ENCODE peak calls at places on chromosomes 5 and 9, in five cellular contexts. Z, Y, G, U and C are unnamed samples. For H3K27me3, the result is how much of the 10 kb centered on the place peaks cover.

GRCh38 chr5:131521252-131521651 is 113.8 kb downstream of the RAPGEF6 start:
- DNase-seq in Z (no peak), Y (no peak), G (no peak), U (no peak), C (no peak)

GRCh38 chr5:74639538-74640449 is 734 bp downstream of the ENC1 start:
- DNase-seq in Z (no peak), Y (peak), G (peak), U (no peak), C (peak)

GRCh38 chr9:107213080-107213479 is 70.0 kb upstream of the RAD23B start:
- DNase-seq in Z (no peak), Y (no peak), G (no peak), U (no peak), C (no peak)

GRCh38 chr5:124310453-124310852 is 436.0 kb downstream of the ZNF608 start:
- DNase-seq in Z (peak), Y (no peak), G (no peak), U (no peak), C (no peak)

GRCh38 chr5:90287031-90287430 is 122.5 kb downstream of the CETN3 start:
- DNase-seq in Z (no peak), Y (no peak), G (no peak), U (no peak), C (no peak)

GRCh38 chr5:893137-893506 is 438 bp downstream of the TRIP13 start:
- DNase-seq in Z (no peak), Y (no peak), G (no peak), U (no peak), C (no peak)

GRCh38 chr5:54094706-54095105 is 215.7 kb downstream of the ARL15 start:
- DNase-seq in Z (no peak), Y (no peak), G (no peak), U (no peak), C (no peak)

GRCh38 chr5:175920506-175920865 is 47.6 kb downstream of the THOC3 start:
- DNase-seq in Z (no peak), Y (no peak), G (no peak), U (no peak), C (no peak)

GRCh38 chr5:116778015-116778414 is 203.4 kb upstream of the SEMA6A start:
- DNase-seq in Z (no peak), Y (no peak), G (no peak), U (no peak), C (no peak)

GRCh38 chr9:107078061-107078460 is 205.0 kb upstream of the RAD23B start:
- DNase-seq in Z (no peak), Y (no peak), G (no peak), U (no peak), C (no peak)

GRCh38 chr9:135345775-135346433 is 133.7 kb upstream of the PPP1R26 start:
- DNase-seq in Z (no peak), Y (no peak), G (no peak), U (no peak), C (peak)

GRCh38 chr5:116764941-116765340 is 190.3 kb upstream of the SEMA6A start:
- DNase-seq in Z (no peak), Y (no peak), G (no peak), U (no peak), C (no peak)

GRCh38 chr5:107985144-107985543 is 314.4 kb upstream of the EFNA5 start:
- DNase-seq in Z (no peak), Y (no peak), G (peak), U (no peak), C (no peak)

GRCh38 chr9:74533253-74533652 is 36.1 kb downstream of the RORB start:
- DNase-seq in Z (no peak), Y (no peak), G (no peak), U (no peak), C (no peak)

GRCh38 chr9:126661521-126662251 is 48.0 kb downstream of the LMX1B start:
- DNase-seq in Z (no peak), Y (no peak), G (no peak), U (no peak), C (no peak)

GRCh38 chr9:74071502-74071901 is 425.6 kb upstream of the RORB start:
- DNase-seq in Z (no peak), Y (no peak), G (no peak), U (no peak), C (no peak)

GRCh38 chr5:172427202-172427601 is 27.1 kb downstream of the SH3PXD2B start:
- DNase-seq in Z (no peak), Y (no peak), G (no peak), U (no peak), C (no peak)

GRCh38 chr5:106172681-106173532 is 1497.8 kb downstream of the EFNA5 start:
- DNase-seq in Z (peak), Y (no peak), G (no peak), U (no peak), C (no peak)

GRCh38 chr9:26054600-26055516 is 376.6 kb upstream of the TUSC1 start:
- DNase-seq in Z (no peak), Y (no peak), G (no peak), U (no peak), C (no peak)

GRCh38 chr5:111655169-111655924 is 101.6 kb downstream of the NREP start:
- DNase-seq in Z (no peak), Y (no peak), G (no peak), U (no peak), C (no peak)

GRCh38 chr9:131845286-131846011 is 105.6 kb upstream of the RAPGEF1 start:
- DNase-seq in Z (no peak), Y (no peak), G (no peak), U (no peak), C (no peak)

GRCh38 chr9:137715321-137715720 is 96.5 kb downstream of the EHMT1 start:
- DNase-seq in Z (no peak), Y (no peak), G (peak), U (no peak), C (no peak)

GRCh38 chr9:37730840-37731239 is 22.8 kb upstream of the TRMT10B start:
- DNase-seq in Z (no peak), Y (no peak), G (no peak), U (no peak), C (no peak)

GRCh38 chr9:127389391-127390242 is 7.4 kb upstream of the SLC2A8 start:
- DNase-seq in Z (no peak), Y (no peak), G (no peak), U (no peak), C (no peak)

GRCh38 chr9:133888048-133888778 is 103.9 kb downstream of the VAV2 start:
- DNase-seq in Z (no peak), Y (no peak), G (no peak), U (no peak), C (peak)

GRCh38 chr5:94992325-94992724 is 292.6 kb downstream of the MCTP1 start:
- DNase-seq in Z (no peak), Y (no peak), G (no peak), U (no peak), C (no peak)

GRCh38 chr5:125198270-125198974 is 452.0 kb upstream of the ZNF608 start:
- DNase-seq in Z (peak), Y (no peak), G (peak), U (peak), C (peak)

GRCh38 chr5:72438141-72438540 is 69.1 kb downstream of the ZNF366 start:
- DNase-seq in Z (no peak), Y (no peak), G (no peak), U (no peak), C (no peak)

GRCh38 chr9:114235113-114235589 is 79.8 kb downstream of the COL27A1 start:
- DNase-seq in Z (no peak), Y (no peak), G (no peak), U (no peak), C (no peak)

GRCh38 chr5:107772418-107773310 is 101.9 kb upstream of the EFNA5 start:
- DNase-seq in Z (no peak), Y (no peak), G (no peak), U (no peak), C (no peak)

GRCh38 chr9:135951889-135952663 is 9.1 kb downstream of the UBAC1 start:
- DNase-seq in Z (no peak), Y (no peak), G (peak), U (no peak), C (no peak)

GRCh38 chr5:151068571-151069197 is 12.2 kb downstream of the TNIP1 start:
- DNase-seq in Z (no peak), Y (no peak), G (peak), U (no peak), C (no peak)

GRCh38 chr5:168073311-168073710 is 218.1 kb upstream of the WWC1 start:
- DNase-seq in Z (no peak), Y (no peak), G (no peak), U (no peak), C (no peak)

GRCh38 chr5:42843675-42844292 is 32.1 kb upstream of the SELENOP start:
- DNase-seq in Z (no peak), Y (no peak), G (no peak), U (no peak), C (no peak)
- H3K27ac ChIP-seq in Z (no peak), Y (no peak), G (peak), U (peak), C (no peak)

DNA sequence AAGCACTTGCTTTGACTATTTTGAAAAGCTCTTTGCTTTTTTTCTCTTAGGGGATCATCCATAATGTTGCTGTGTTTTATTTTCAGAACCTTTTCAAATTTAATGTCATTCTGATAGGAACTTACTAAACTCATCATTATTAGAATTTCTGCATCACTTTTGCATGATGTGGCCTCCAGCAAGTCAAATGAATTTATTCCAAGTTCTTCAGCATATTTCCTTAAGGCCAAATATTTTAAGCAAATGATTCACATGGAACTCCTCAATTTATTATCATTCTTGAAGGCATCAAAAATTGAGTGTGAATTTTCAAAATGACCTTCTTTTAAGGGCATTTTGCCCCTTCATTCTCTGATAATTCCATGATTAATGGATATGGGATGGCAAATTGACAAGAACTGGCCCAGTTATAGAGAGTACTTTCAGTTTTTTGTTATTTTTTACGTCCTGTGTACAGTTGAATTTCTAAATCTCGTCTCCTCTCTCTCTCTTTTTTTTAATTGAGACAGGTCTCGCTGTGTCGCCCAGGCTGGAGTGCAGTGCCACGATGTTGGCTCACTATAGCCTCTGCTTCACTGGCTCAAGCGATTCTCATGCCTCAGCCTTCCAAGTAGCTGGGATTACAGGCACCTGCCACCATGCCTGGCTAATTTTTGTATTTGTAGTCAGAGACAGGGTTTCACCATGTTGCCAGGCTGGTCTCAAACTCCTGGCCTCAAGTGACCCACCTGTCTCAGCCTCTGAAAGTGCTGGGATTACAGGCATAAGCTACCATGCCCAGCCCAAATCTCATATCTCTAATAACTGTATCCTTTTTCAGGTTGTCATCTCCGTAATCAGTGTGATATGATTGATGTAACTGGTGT is 29.1 kb downstream of the GPR21 start:
- DNase-seq in Z (no peak), Y (no peak), G (no peak), U (no peak), C (no peak)
- H3K4me3 ChIP-seq in Z (no peak), Y (no peak), G (no peak), U (no peak), C (no peak)

GRCh38 chr5:137501846-137502406 is 2.8 kb upstream of the SPOCK1 start:
- DNase-seq in Z (no peak), Y (no peak), G (no peak), U (no peak), C (no peak)

GRCh38 chr5:137501226-137501625 is 2.1 kb upstream of the SPOCK1 start:
- DNase-seq in Z (no peak), Y (no peak), G (no peak), U (no peak), C (no peak)

GRCh38 chr5:137498736-137499505 is at the start of gene SPOCK1:
- DNase-seq in Z (peak), Y (no peak), G (no peak), U (peak), C (peak)

GRCh38 chr5:137502632-137503031 is 3.5 kb upstream of the SPOCK1 start:
- DNase-seq in Z (no peak), Y (no peak), G (no peak), U (no peak), C (no peak)

GRCh38 chr5:137500616-137501225 is 1.6 kb upstream of the SPOCK1 start:
- DNase-seq in Z (no peak), Y (no peak), G (no peak), U (no peak), C (no peak)
- H3K27me3 ChIP-seq in Z (under half), Y (under half), G (under half), U (under half), C (under half)

GRCh38 chr9:91182429-91182828 is 179.3 kb downstream of the AUH start:
- DNase-seq in Z (no peak), Y (no peak), G (no peak), U (no peak), C (no peak)
- H3K27ac ChIP-seq in Z (no peak), Y (no peak), G (no peak), U (no peak), C (no peak)

GRCh38 chr9:81682177-81682576 is 7.2 kb downstream of the TLE1 start:
- DNase-seq in Z (no peak), Y (no peak), G (no peak), U (no peak), C (no peak)
- H3K4me3 ChIP-seq in Z (no peak), Y (no peak), G (peak), U (no peak), C (no peak)

DNA sequence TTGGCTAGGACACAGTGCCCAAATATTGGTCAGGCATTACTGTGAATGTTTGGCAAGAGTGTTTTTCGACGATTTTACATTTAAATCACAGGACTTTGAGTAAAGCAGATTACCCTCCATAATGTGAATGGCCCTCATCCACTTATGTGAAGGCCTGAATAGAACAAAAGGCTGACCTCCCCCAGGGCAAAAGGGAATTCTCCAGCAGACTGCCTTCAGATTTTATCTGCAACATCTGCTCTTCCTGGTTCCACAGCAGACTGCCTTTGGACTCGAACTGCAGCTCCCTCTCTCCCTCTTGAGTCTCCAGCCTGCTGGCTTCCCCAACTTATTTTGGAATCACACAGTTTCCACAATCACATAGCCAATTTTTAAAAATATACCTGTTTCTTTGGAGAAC is 7.1 kb upstream of the TMEM215 start:
- DNase-seq in Z (no peak), Y (no peak), G (no peak), U (no peak), C (no peak)
- H3K27me3 ChIP-seq in Z (under half), Y (under half), G (under half), U (under half), C (under half)

GRCh38 chr5:17304282-17304681 is 86.9 kb downstream of the BASP1 start:
- DNase-seq in Z (peak), Y (no peak), G (no peak), U (no peak), C (no peak)
- H3K27ac ChIP-seq in Z (peak), Y (no peak), G (no peak), U (no peak), C (no peak)